ENCODE peak calls at places on chromosomes 7 and 10, in ten cellular contexts. E is sciatic nerve; I is PC-3; M is stimulated activated CD8-positive, alpha-beta memory T cell treated with anti-CD3 and anti-CD28 coated beads, Interleukin-15, amount 100 ng/mL, for 24 hours; Y is choroid plexus epithelial cell; Q is GM04503; K is gastrocnemius medialis; O is fibroblast of mammary gland; X is NCI-H460; R is NB4. T is an unnamed sample.

GRCh38 chr7:138645284-138645683 is 55.9 kb downstream of the SVOPL start:
- DNase-seq in Y (no peak), M (no peak), K (no peak), E (no peak), O (no peak), I (no peak), Q (no peak), X (no peak), R (no peak), T (no peak)

GRCh38 chr7:148397056-148397455 is 193.5 kb upstream of the C7orf33 start:
- DNase-seq in Y (no peak), E (no peak), R (no peak), I (no peak), Q (no peak), X (no peak), K (no peak), M (no peak), O (no peak), T (no peak)

GRCh38 chr7:84149573-84149972 is 45.0 kb downstream of the SEMA3A start:
- DNase-seq in Q (no peak), O (no peak), R (no peak), Y (no peak), I (no peak), E (no peak), M (no peak), K (no peak), X (no peak), T (no peak)

GRCh38 chr7:23093546-23093945 is 12.0 kb upstream of the KLHL7 start:
- DNase-seq in X (no peak), E (no peak), Q (peak), R (no peak), Y (no peak), O (peak), I (peak), K (no peak), M (no peak), T (no peak)

GRCh38 chr7:140675726-140676125 is 3.0 kb downstream of the ADCK2 start:
- DNase-seq in O (no peak), E (no peak), R (no peak), K (no peak), Y (no peak), M (no peak), X (no peak), Q (no peak), I (no peak), T (no peak)

GRCh38 chr7:108203433-108204002 is 73.4 kb upstream of the LAMB4 start:
- DNase-seq in R (no peak), Q (no peak), I (no peak), E (no peak), M (no peak), X (no peak), K (no peak), O (no peak), Y (no peak), T (peak)

GRCh38 chr10:78432582-78432981 is 398.9 kb downstream of the RPS24 start:
- DNase-seq in X (no peak), R (peak), K (peak), I (peak), Q (no peak), Y (peak), M (no peak), O (no peak), E (no peak), T (no peak)

GRCh38 chr10:131751827-131752775 is 148.7 kb upstream of the PPP2R2D start:
- DNase-seq in R (no peak), K (no peak), X (no peak), Q (no peak), O (no peak), Y (no peak), M (no peak), E (no peak), I (no peak), T (no peak)

GRCh38 chr10:22630229-22631174 is 83.9 kb downstream of the PIP4K2A start:
- DNase-seq in E (no peak), X (no peak), R (peak), K (no peak), Q (no peak), O (peak), Y (peak), M (no peak), I (no peak), T (no peak)